ENCODE peak calls at places on chromosomes 11 and 22, in six cellular contexts. B is choroid plexus epithelial cell, H is GM12865, D is progenitor cell of endocrine pancreas, Z is left lung, C is Peyer's patch. U is an unnamed sample.
A peak's percentile ranks its signal among the peaks of the same experiment; 100 is the strongest.

GRCh38 chr11:76742912-76743311 is 40.2 kb upstream of the TSKU start:
- DNase-seq in B (peak; percentile 51), H (no peak), D (no peak), Z (no peak), C (no peak), U (no peak)

GRCh38 chr11:63829823-63830489 is 9.0 kb upstream of the MARK2 start:
- DNase-seq in B (peak; percentile 52), H (peak; percentile 28), D (no peak), Z (no peak), C (no peak), U (peak; percentile 41)

GRCh38 chr11:118663381-118663780 is 16.1 kb downstream of the TREH start:
- DNase-seq in B (no peak), H (no peak), D (no peak), Z (no peak), C (no peak), U (no peak)

GRCh38 chr11:83663446-83663845 is 377.3 kb upstream of the CCDC90B start:
- DNase-seq in B (peak; percentile 10), H (no peak), D (no peak), Z (no peak), C (no peak), U (no peak)

GRCh38 chr11:102287963-102288744 is 29.1 kb upstream of the BIRC3 start:
- DNase-seq in B (peak; percentile 85), H (peak; percentile 78), D (no peak), Z (no peak), C (no peak), U (peak; percentile 80)

GRCh38 chr11:118071416-118072030 is 5.4 kb upstream of the TMPRSS4 start:
- DNase-seq in B (no peak), H (no peak), D (no peak), Z (no peak), C (no peak), U (no peak)

GRCh38 chr11:11461473-11461872 is 108.4 kb upstream of the CSNK2A3 start:
- DNase-seq in B (no peak), H (no peak), D (no peak), Z (no peak), C (no peak), U (no peak)

GRCh38 chr22:40534379-40535188 is 101.9 kb downstream of the MRTFA start:
- DNase-seq in B (peak; percentile 66), H (peak; percentile 65), D (no peak), Z (no peak), C (no peak), U (no peak)

GRCh38 chr22:44727709-44728108 is 24.7 kb upstream of the ARHGAP8 start:
- DNase-seq in B (no peak), H (no peak), D (no peak), Z (no peak), C (no peak), U (no peak)

GRCh38 chr22:34943830-34944229 is 122.1 kb upstream of the ISX start:
- DNase-seq in B (no peak), H (peak; percentile 20), D (no peak), Z (no peak), C (no peak), U (no peak)
- TF ChIP-seq CTCF in B (no peak), H (no peak), D (no peak), Z (no peak), C (no peak), U (peak; percentile 12)

GRCh38 chr22:28112548-28113043 is 193.5 kb upstream of the PITPNB start:
- DNase-seq in B (peak; percentile 65), H (peak; percentile 42), D (no peak), Z (no peak), C (no peak), U (no peak)
- TF ChIP-seq CTCF in B (peak; percentile 58), H (peak; percentile 46), D (peak; percentile 51), Z (no peak), C (no peak), U (peak; percentile 3)

GRCh38 chr11:61332266-61332822 is 561 bp downstream of the DDB1 start:
- DNase-seq in B (peak; percentile 43), H (no peak), D (no peak), Z (peak; percentile 33), C (no peak), U (no peak)
- TF ChIP-seq CTCF in B (no peak), H (no peak), D (no peak), Z (no peak), C (no peak), U (no peak)

DNA sequence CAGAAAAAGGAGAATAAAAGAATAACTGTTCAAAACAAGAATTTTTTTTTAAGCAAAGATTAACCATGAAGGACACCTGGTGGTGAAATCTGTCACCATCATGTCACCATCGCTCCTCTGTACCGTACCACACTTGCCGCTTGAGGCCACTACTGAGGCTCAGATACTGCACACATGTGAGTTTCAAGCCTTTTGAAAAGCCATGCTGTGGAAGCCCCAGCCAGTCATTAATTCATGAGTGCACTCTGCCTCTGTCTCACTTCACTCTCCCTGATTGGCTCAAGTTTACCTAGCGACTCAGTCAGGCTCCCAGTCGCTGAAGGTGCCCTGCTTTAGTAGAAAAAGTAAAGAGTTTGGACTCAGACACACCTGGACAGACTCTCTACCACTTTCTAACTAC is 6.6 kb upstream of the MS4A12 start:
- DNase-seq in B (no peak), H (peak; percentile 94), D (no peak), Z (no peak), C (peak; percentile 65), U (peak; percentile 85)
- TF ChIP-seq CTCF in B (no peak), H (peak; percentile 93), D (peak; percentile 70), Z (peak; percentile 21), C (peak; percentile 73), U (peak; percentile 92)

GRCh38 chr11:78812513-78813293 is 238.0 kb upstream of the NARS2 start:
- DNase-seq in B (peak; percentile 51), H (no peak), D (no peak), Z (no peak), C (no peak), U (no peak)
- TF ChIP-seq CTCF in B (peak; percentile 37), H (no peak), D (no peak), Z (no peak), C (no peak), U (no peak)

GRCh38 chr11:104997288-104997687 is 25.7 kb downstream of the CASP5 start:
- DNase-seq in B (peak; percentile 69), H (no peak), D (no peak), Z (no peak), C (no peak), U (no peak)
- TF ChIP-seq CTCF in B (peak; percentile 43), H (no peak), D (no peak), Z (no peak), C (no peak), U (no peak)

DNA sequence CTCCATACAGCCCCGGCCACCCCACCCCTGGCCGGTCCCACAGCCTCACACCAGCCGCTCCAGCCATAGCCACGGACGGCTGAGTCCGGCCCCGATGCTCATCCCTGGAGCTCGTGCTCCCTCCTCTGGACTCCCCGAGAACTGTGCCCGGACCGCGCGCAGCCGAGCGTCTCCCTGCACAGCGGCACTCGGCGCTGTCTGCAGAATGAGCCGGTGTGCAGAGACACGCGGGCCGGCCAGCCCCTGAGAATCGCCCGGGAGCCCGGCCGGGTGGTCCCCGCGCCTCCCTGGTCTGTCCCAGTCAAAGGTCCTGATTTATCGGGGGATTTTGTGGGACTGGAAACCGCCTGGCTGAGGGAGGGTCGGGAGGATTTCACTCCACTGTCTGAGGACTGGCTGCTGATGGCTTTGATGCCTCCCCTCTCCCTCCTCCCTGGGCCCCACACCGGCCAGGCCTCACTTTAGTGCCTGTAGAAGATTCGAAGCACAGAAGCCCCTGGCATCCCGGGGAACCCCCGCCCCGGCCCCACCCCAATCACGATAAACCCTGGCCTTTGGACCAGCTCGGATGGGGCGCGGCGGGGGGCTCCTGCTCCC is 102.7 kb downstream of the BRD1 start:
- DNase-seq in B (peak; percentile 62), H (peak; percentile 24), D (peak; percentile 71), Z (peak; percentile 36), C (peak; percentile 30), U (peak; percentile 82)
- TF ChIP-seq CTCF in B (peak; percentile 72), H (peak; percentile 48), D (peak; percentile 84), Z (peak; percentile 45), C (no peak), U (peak; percentile 75)